ENCODE peak calls at places on chromosomes 1 and 21, in seven cellular contexts. One of them, this sample, is unnamed.

GRCh38 chr1:32813941-32814739 is 3.0 kb downstream of the YARS1 start:
- DNase-seq in stimulated activated CD4-positive, alpha-beta T cell treated with anti-CD3 and anti-CD28 coated beads, Interleukin-1b, Interleukin-23, amount 100 ng/mL, for 24 hours: no peak
- DNase-seq in activated T-helper 1 cell treated with anti-CD3 and anti-CD28 coated beads, Interleukin-12 subunit alpha, Interleukin-12 subunit beta, Interleukin-2, Interleukin-4 antibody, amounts not matched to agents 30 ng/mL and 10 ng/mL and 1 ng/mL, durations not matched to agents 14 hours and 24 hours and 36 hours: no peak
- DNase-seq in activated CD4-positive, CD25-positive, alpha-beta regulatory T cell: no peak
- DNase-seq in COR-L47: no peak
- DNase-seq in endodermal cell: no peak
- DNase-seq in AG20443: no peak
- DNase-seq in this sample: peak; percentile 37

GRCh38 chr1:35576061-35576765 is 3.1 kb downstream of the TFAP2E start:
- DNase-seq in stimulated activated CD4-positive, alpha-beta T cell treated with anti-CD3 and anti-CD28 coated beads, Interleukin-1b, Interleukin-23, amount 100 ng/mL, for 24 hours: no peak
- DNase-seq in activated T-helper 1 cell treated with anti-CD3 and anti-CD28 coated beads, Interleukin-12 subunit alpha, Interleukin-12 subunit beta, Interleukin-2, Interleukin-4 antibody, amounts not matched to agents 30 ng/mL and 10 ng/mL and 1 ng/mL, durations not matched to agents 14 hours and 24 hours and 36 hours: no peak
- DNase-seq in activated CD4-positive, CD25-positive, alpha-beta regulatory T cell: no peak
- DNase-seq in COR-L47: no peak
- DNase-seq in endodermal cell: no peak
- DNase-seq in AG20443: no peak
- DNase-seq in this sample: peak; percentile 43

GRCh38 chr1:20192364-20192763 is 6.0 kb upstream of the PLA2G2C start:
- DNase-seq in stimulated activated CD4-positive, alpha-beta T cell treated with anti-CD3 and anti-CD28 coated beads, Interleukin-1b, Interleukin-23, amount 100 ng/mL, for 24 hours: no peak
- DNase-seq in activated T-helper 1 cell treated with anti-CD3 and anti-CD28 coated beads, Interleukin-12 subunit alpha, Interleukin-12 subunit beta, Interleukin-2, Interleukin-4 antibody, amounts not matched to agents 30 ng/mL and 10 ng/mL and 1 ng/mL, durations not matched to agents 14 hours and 24 hours and 36 hours: no peak
- DNase-seq in activated CD4-positive, CD25-positive, alpha-beta regulatory T cell: no peak
- DNase-seq in COR-L47: no peak
- DNase-seq in endodermal cell: no peak
- DNase-seq in AG20443: peak; percentile 37
- DNase-seq in this sample: no peak

GRCh38 chr21:42556476-42556875 is 42.8 kb downstream of the SLC37A1 start:
- DNase-seq in stimulated activated CD4-positive, alpha-beta T cell treated with anti-CD3 and anti-CD28 coated beads, Interleukin-1b, Interleukin-23, amount 100 ng/mL, for 24 hours: no peak
- DNase-seq in activated T-helper 1 cell treated with anti-CD3 and anti-CD28 coated beads, Interleukin-12 subunit alpha, Interleukin-12 subunit beta, Interleukin-2, Interleukin-4 antibody, amounts not matched to agents 30 ng/mL and 10 ng/mL and 1 ng/mL, durations not matched to agents 14 hours and 24 hours and 36 hours: no peak
- DNase-seq in activated CD4-positive, CD25-positive, alpha-beta regulatory T cell: no peak
- DNase-seq in COR-L47: no peak
- DNase-seq in endodermal cell: no peak
- DNase-seq in AG20443: no peak
- DNase-seq in this sample: no peak

GRCh38 chr1:247822060-247822459 is 1.9 kb downstream of the OR14A16 start:
- DNase-seq in stimulated activated CD4-positive, alpha-beta T cell treated with anti-CD3 and anti-CD28 coated beads, Interleukin-1b, Interleukin-23, amount 100 ng/mL, for 24 hours: no peak
- DNase-seq in activated T-helper 1 cell treated with anti-CD3 and anti-CD28 coated beads, Interleukin-12 subunit alpha, Interleukin-12 subunit beta, Interleukin-2, Interleukin-4 antibody, amounts not matched to agents 30 ng/mL and 10 ng/mL and 1 ng/mL, durations not matched to agents 14 hours and 24 hours and 36 hours: no peak
- DNase-seq in activated CD4-positive, CD25-positive, alpha-beta regulatory T cell: no peak
- DNase-seq in COR-L47: no peak
- DNase-seq in endodermal cell: no peak
- DNase-seq in AG20443: no peak
- DNase-seq in this sample: no peak

GRCh38 chr1:243343970-243344749 is 88.3 kb downstream of the SDCCAG8 start:
- DNase-seq in stimulated activated CD4-positive, alpha-beta T cell treated with anti-CD3 and anti-CD28 coated beads, Interleukin-1b, Interleukin-23, amount 100 ng/mL, for 24 hours: no peak
- DNase-seq in activated T-helper 1 cell treated with anti-CD3 and anti-CD28 coated beads, Interleukin-12 subunit alpha, Interleukin-12 subunit beta, Interleukin-2, Interleukin-4 antibody, amounts not matched to agents 30 ng/mL and 10 ng/mL and 1 ng/mL, durations not matched to agents 14 hours and 24 hours and 36 hours: no peak
- DNase-seq in activated CD4-positive, CD25-positive, alpha-beta regulatory T cell: no peak
- DNase-seq in COR-L47: peak; percentile 72
- DNase-seq in endodermal cell: no peak
- DNase-seq in AG20443: peak; percentile 46
- DNase-seq in this sample: no peak

GRCh38 chr21:14684071-14684470 is 138.0 kb upstream of the SAMSN1 start:
- DNase-seq in stimulated activated CD4-positive, alpha-beta T cell treated with anti-CD3 and anti-CD28 coated beads, Interleukin-1b, Interleukin-23, amount 100 ng/mL, for 24 hours: no peak
- DNase-seq in activated T-helper 1 cell treated with anti-CD3 and anti-CD28 coated beads, Interleukin-12 subunit alpha, Interleukin-12 subunit beta, Interleukin-2, Interleukin-4 antibody, amounts not matched to agents 30 ng/mL and 10 ng/mL and 1 ng/mL, durations not matched to agents 14 hours and 24 hours and 36 hours: no peak
- DNase-seq in activated CD4-positive, CD25-positive, alpha-beta regulatory T cell: no peak
- DNase-seq in COR-L47: no peak
- DNase-seq in endodermal cell: no peak
- DNase-seq in AG20443: no peak
- DNase-seq in this sample: no peak

GRCh38 chr1:179228783-179229213 is 679 bp downstream of the ABL2 start:
- DNase-seq in stimulated activated CD4-positive, alpha-beta T cell treated with anti-CD3 and anti-CD28 coated beads, Interleukin-1b, Interleukin-23, amount 100 ng/mL, for 24 hours: peak; percentile 7
- DNase-seq in activated T-helper 1 cell treated with anti-CD3 and anti-CD28 coated beads, Interleukin-12 subunit alpha, Interleukin-12 subunit beta, Interleukin-2, Interleukin-4 antibody, amounts not matched to agents 30 ng/mL and 10 ng/mL and 1 ng/mL, durations not matched to agents 14 hours and 24 hours and 36 hours: peak; percentile 21
- DNase-seq in activated CD4-positive, CD25-positive, alpha-beta regulatory T cell: peak; percentile 18
- DNase-seq in COR-L47: no peak
- DNase-seq in endodermal cell: peak; percentile 85
- DNase-seq in AG20443: peak; percentile 71
- DNase-seq in this sample: peak; percentile 62

GRCh38 chr21:37665230-37666024 is 250.8 kb downstream of the KCNJ6 start:
- DNase-seq in stimulated activated CD4-positive, alpha-beta T cell treated with anti-CD3 and anti-CD28 coated beads, Interleukin-1b, Interleukin-23, amount 100 ng/mL, for 24 hours: no peak
- DNase-seq in activated T-helper 1 cell treated with anti-CD3 and anti-CD28 coated beads, Interleukin-12 subunit alpha, Interleukin-12 subunit beta, Interleukin-2, Interleukin-4 antibody, amounts not matched to agents 30 ng/mL and 10 ng/mL and 1 ng/mL, durations not matched to agents 14 hours and 24 hours and 36 hours: no peak
- DNase-seq in activated CD4-positive, CD25-positive, alpha-beta regulatory T cell: no peak
- DNase-seq in COR-L47: no peak
- DNase-seq in endodermal cell: no peak
- DNase-seq in AG20443: no peak
- DNase-seq in this sample: no peak

GRCh38 chr1:117572546-117572945 is 33.3 kb upstream of the TENT5C start:
- DNase-seq in stimulated activated CD4-positive, alpha-beta T cell treated with anti-CD3 and anti-CD28 coated beads, Interleukin-1b, Interleukin-23, amount 100 ng/mL, for 24 hours: no peak
- DNase-seq in activated T-helper 1 cell treated with anti-CD3 and anti-CD28 coated beads, Interleukin-12 subunit alpha, Interleukin-12 subunit beta, Interleukin-2, Interleukin-4 antibody, amounts not matched to agents 30 ng/mL and 10 ng/mL and 1 ng/mL, durations not matched to agents 14 hours and 24 hours and 36 hours: peak; percentile 7
- DNase-seq in activated CD4-positive, CD25-positive, alpha-beta regulatory T cell: no peak
- DNase-seq in COR-L47: no peak
- DNase-seq in endodermal cell: peak; percentile 24
- DNase-seq in AG20443: no peak
- DNase-seq in this sample: no peak

GRCh38 chr1:26307363-26307781 is 936 bp upstream of the UBXN11 start:
- DNase-seq in stimulated activated CD4-positive, alpha-beta T cell treated with anti-CD3 and anti-CD28 coated beads, Interleukin-1b, Interleukin-23, amount 100 ng/mL, for 24 hours: no peak
- DNase-seq in activated T-helper 1 cell treated with anti-CD3 and anti-CD28 coated beads, Interleukin-12 subunit alpha, Interleukin-12 subunit beta, Interleukin-2, Interleukin-4 antibody, amounts not matched to agents 30 ng/mL and 10 ng/mL and 1 ng/mL, durations not matched to agents 14 hours and 24 hours and 36 hours: no peak
- DNase-seq in activated CD4-positive, CD25-positive, alpha-beta regulatory T cell: no peak
- DNase-seq in COR-L47: no peak
- DNase-seq in endodermal cell: no peak
- DNase-seq in AG20443: no peak
- DNase-seq in this sample: no peak

GRCh38 chr1:155729031-155729898 is 40.4 kb downstream of the DAP3 start:
- DNase-seq in stimulated activated CD4-positive, alpha-beta T cell treated with anti-CD3 and anti-CD28 coated beads, Interleukin-1b, Interleukin-23, amount 100 ng/mL, for 24 hours: no peak
- DNase-seq in activated T-helper 1 cell treated with anti-CD3 and anti-CD28 coated beads, Interleukin-12 subunit alpha, Interleukin-12 subunit beta, Interleukin-2, Interleukin-4 antibody, amounts not matched to agents 30 ng/mL and 10 ng/mL and 1 ng/mL, durations not matched to agents 14 hours and 24 hours and 36 hours: peak; percentile 14
- DNase-seq in activated CD4-positive, CD25-positive, alpha-beta regulatory T cell: no peak
- DNase-seq in COR-L47: peak; percentile 43
- DNase-seq in endodermal cell: peak; percentile 90
- DNase-seq in AG20443: peak; percentile 65
- DNase-seq in this sample: peak; percentile 69

GRCh38 chr1:159929155-159930051 is 4.1 kb upstream of the TAGLN2 start:
- DNase-seq in stimulated activated CD4-positive, alpha-beta T cell treated with anti-CD3 and anti-CD28 coated beads, Interleukin-1b, Interleukin-23, amount 100 ng/mL, for 24 hours: no peak
- DNase-seq in activated T-helper 1 cell treated with anti-CD3 and anti-CD28 coated beads, Interleukin-12 subunit alpha, Interleukin-12 subunit beta, Interleukin-2, Interleukin-4 antibody, amounts not matched to agents 30 ng/mL and 10 ng/mL and 1 ng/mL, durations not matched to agents 14 hours and 24 hours and 36 hours: no peak
- DNase-seq in activated CD4-positive, CD25-positive, alpha-beta regulatory T cell: no peak
- DNase-seq in COR-L47: no peak
- DNase-seq in endodermal cell: peak; percentile 93
- DNase-seq in AG20443: no peak
- DNase-seq in this sample: peak; percentile 94

GRCh38 chr1:41420351-41420750 is 59.1 kb downstream of the FOXO6 start:
- DNase-seq in stimulated activated CD4-positive, alpha-beta T cell treated with anti-CD3 and anti-CD28 coated beads, Interleukin-1b, Interleukin-23, amount 100 ng/mL, for 24 hours: no peak
- DNase-seq in activated T-helper 1 cell treated with anti-CD3 and anti-CD28 coated beads, Interleukin-12 subunit alpha, Interleukin-12 subunit beta, Interleukin-2, Interleukin-4 antibody, amounts not matched to agents 30 ng/mL and 10 ng/mL and 1 ng/mL, durations not matched to agents 14 hours and 24 hours and 36 hours: no peak
- DNase-seq in activated CD4-positive, CD25-positive, alpha-beta regulatory T cell: no peak
- DNase-seq in COR-L47: no peak
- DNase-seq in endodermal cell: no peak
- DNase-seq in AG20443: no peak
- DNase-seq in this sample: no peak

GRCh38 chr1:234901491-234902049 is 227.1 kb downstream of the TOMM20 start:
- DNase-seq in stimulated activated CD4-positive, alpha-beta T cell treated with anti-CD3 and anti-CD28 coated beads, Interleukin-1b, Interleukin-23, amount 100 ng/mL, for 24 hours: no peak
- DNase-seq in activated T-helper 1 cell treated with anti-CD3 and anti-CD28 coated beads, Interleukin-12 subunit alpha, Interleukin-12 subunit beta, Interleukin-2, Interleukin-4 antibody, amounts not matched to agents 30 ng/mL and 10 ng/mL and 1 ng/mL, durations not matched to agents 14 hours and 24 hours and 36 hours: no peak
- DNase-seq in activated CD4-positive, CD25-positive, alpha-beta regulatory T cell: no peak
- DNase-seq in COR-L47: no peak
- DNase-seq in endodermal cell: no peak
- DNase-seq in AG20443: no peak
- DNase-seq in this sample: no peak

GRCh38 chr1:102897537-102897936 is 210.8 kb downstream of the COL11A1 start:
- DNase-seq in stimulated activated CD4-positive, alpha-beta T cell treated with anti-CD3 and anti-CD28 coated beads, Interleukin-1b, Interleukin-23, amount 100 ng/mL, for 24 hours: no peak
- DNase-seq in activated T-helper 1 cell treated with anti-CD3 and anti-CD28 coated beads, Interleukin-12 subunit alpha, Interleukin-12 subunit beta, Interleukin-2, Interleukin-4 antibody, amounts not matched to agents 30 ng/mL and 10 ng/mL and 1 ng/mL, durations not matched to agents 14 hours and 24 hours and 36 hours: no peak
- DNase-seq in activated CD4-positive, CD25-positive, alpha-beta regulatory T cell: no peak
- DNase-seq in COR-L47: no peak
- DNase-seq in endodermal cell: no peak
- DNase-seq in AG20443: peak; percentile 50
- DNase-seq in this sample: no peak

GRCh38 chr1:63817152-63817667 is 43.4 kb downstream of the ROR1 start:
- DNase-seq in stimulated activated CD4-positive, alpha-beta T cell treated with anti-CD3 and anti-CD28 coated beads, Interleukin-1b, Interleukin-23, amount 100 ng/mL, for 24 hours: no peak
- DNase-seq in activated T-helper 1 cell treated with anti-CD3 and anti-CD28 coated beads, Interleukin-12 subunit alpha, Interleukin-12 subunit beta, Interleukin-2, Interleukin-4 antibody, amounts not matched to agents 30 ng/mL and 10 ng/mL and 1 ng/mL, durations not matched to agents 14 hours and 24 hours and 36 hours: no peak
- DNase-seq in activated CD4-positive, CD25-positive, alpha-beta regulatory T cell: no peak
- DNase-seq in COR-L47: peak; percentile 62
- DNase-seq in endodermal cell: no peak
- DNase-seq in AG20443: no peak
- DNase-seq in this sample: no peak

GRCh38 chr1:204265665-204266064 is 51.9 kb upstream of the GOLT1A start:
- DNase-seq in stimulated activated CD4-positive, alpha-beta T cell treated with anti-CD3 and anti-CD28 coated beads, Interleukin-1b, Interleukin-23, amount 100 ng/mL, for 24 hours: no peak
- DNase-seq in activated T-helper 1 cell treated with anti-CD3 and anti-CD28 coated beads, Interleukin-12 subunit alpha, Interleukin-12 subunit beta, Interleukin-2, Interleukin-4 antibody, amounts not matched to agents 30 ng/mL and 10 ng/mL and 1 ng/mL, durations not matched to agents 14 hours and 24 hours and 36 hours: no peak
- DNase-seq in activated CD4-positive, CD25-positive, alpha-beta regulatory T cell: no peak
- DNase-seq in COR-L47: no peak
- DNase-seq in endodermal cell: no peak
- DNase-seq in AG20443: no peak
- DNase-seq in this sample: no peak

GRCh38 chr1:3049164-3049563 is 19.8 kb upstream of the PRDM16 start:
- DNase-seq in stimulated activated CD4-positive, alpha-beta T cell treated with anti-CD3 and anti-CD28 coated beads, Interleukin-1b, Interleukin-23, amount 100 ng/mL, for 24 hours: no peak
- DNase-seq in activated T-helper 1 cell treated with anti-CD3 and anti-CD28 coated beads, Interleukin-12 subunit alpha, Interleukin-12 subunit beta, Interleukin-2, Interleukin-4 antibody, amounts not matched to agents 30 ng/mL and 10 ng/mL and 1 ng/mL, durations not matched to agents 14 hours and 24 hours and 36 hours: no peak
- DNase-seq in activated CD4-positive, CD25-positive, alpha-beta regulatory T cell: no peak
- DNase-seq in COR-L47: no peak
- DNase-seq in endodermal cell: peak; percentile 17
- DNase-seq in AG20443: no peak
- DNase-seq in this sample: no peak

GRCh38 chr1:3987669-3988235 is 87.7 kb upstream of the C1orf174 start:
- DNase-seq in stimulated activated CD4-positive, alpha-beta T cell treated with anti-CD3 and anti-CD28 coated beads, Interleukin-1b, Interleukin-23, amount 100 ng/mL, for 24 hours: no peak
- DNase-seq in activated T-helper 1 cell treated with anti-CD3 and anti-CD28 coated beads, Interleukin-12 subunit alpha, Interleukin-12 subunit beta, Interleukin-2, Interleukin-4 antibody, amounts not matched to agents 30 ng/mL and 10 ng/mL and 1 ng/mL, durations not matched to agents 14 hours and 24 hours and 36 hours: no peak
- DNase-seq in activated CD4-positive, CD25-positive, alpha-beta regulatory T cell: no peak
- DNase-seq in COR-L47: no peak
- DNase-seq in endodermal cell: no peak
- DNase-seq in AG20443: no peak
- DNase-seq in this sample: no peak

GRCh38 chr21:42238185-42238934 is 19.4 kb downstream of the ABCG1 start:
- DNase-seq in stimulated activated CD4-positive, alpha-beta T cell treated with anti-CD3 and anti-CD28 coated beads, Interleukin-1b, Interleukin-23, amount 100 ng/mL, for 24 hours: no peak
- DNase-seq in activated T-helper 1 cell treated with anti-CD3 and anti-CD28 coated beads, Interleukin-12 subunit alpha, Interleukin-12 subunit beta, Interleukin-2, Interleukin-4 antibody, amounts not matched to agents 30 ng/mL and 10 ng/mL and 1 ng/mL, durations not matched to agents 14 hours and 24 hours and 36 hours: peak; percentile 33
- DNase-seq in activated CD4-positive, CD25-positive, alpha-beta regulatory T cell: no peak
- DNase-seq in COR-L47: no peak
- DNase-seq in endodermal cell: no peak
- DNase-seq in AG20443: no peak
- DNase-seq in this sample: no peak

GRCh38 chr1:109876617-109877319 is 33.9 kb upstream of the CSF1 start:
- DNase-seq in stimulated activated CD4-positive, alpha-beta T cell treated with anti-CD3 and anti-CD28 coated beads, Interleukin-1b, Interleukin-23, amount 100 ng/mL, for 24 hours: no peak
- DNase-seq in activated T-helper 1 cell treated with anti-CD3 and anti-CD28 coated beads, Interleukin-12 subunit alpha, Interleukin-12 subunit beta, Interleukin-2, Interleukin-4 antibody, amounts not matched to agents 30 ng/mL and 10 ng/mL and 1 ng/mL, durations not matched to agents 14 hours and 24 hours and 36 hours: no peak
- DNase-seq in activated CD4-positive, CD25-positive, alpha-beta regulatory T cell: no peak
- DNase-seq in COR-L47: no peak
- DNase-seq in endodermal cell: peak; percentile 86
- DNase-seq in AG20443: peak; percentile 51
- DNase-seq in this sample: no peak

GRCh38 chr1:115753371-115753770 is 15.1 kb downstream of the CASQ2 start:
- DNase-seq in stimulated activated CD4-positive, alpha-beta T cell treated with anti-CD3 and anti-CD28 coated beads, Interleukin-1b, Interleukin-23, amount 100 ng/mL, for 24 hours: no peak
- DNase-seq in activated T-helper 1 cell treated with anti-CD3 and anti-CD28 coated beads, Interleukin-12 subunit alpha, Interleukin-12 subunit beta, Interleukin-2, Interleukin-4 antibody, amounts not matched to agents 30 ng/mL and 10 ng/mL and 1 ng/mL, durations not matched to agents 14 hours and 24 hours and 36 hours: no peak
- DNase-seq in activated CD4-positive, CD25-positive, alpha-beta regulatory T cell: no peak
- DNase-seq in COR-L47: no peak
- DNase-seq in endodermal cell: no peak
- DNase-seq in AG20443: no peak
- DNase-seq in this sample: no peak

GRCh38 chr1:76074321-76075187 is at the start of gene ST6GALNAC3:
- DNase-seq in stimulated activated CD4-positive, alpha-beta T cell treated with anti-CD3 and anti-CD28 coated beads, Interleukin-1b, Interleukin-23, amount 100 ng/mL, for 24 hours: peak; percentile 66
- DNase-seq in activated T-helper 1 cell treated with anti-CD3 and anti-CD28 coated beads, Interleukin-12 subunit alpha, Interleukin-12 subunit beta, Interleukin-2, Interleukin-4 antibody, amounts not matched to agents 30 ng/mL and 10 ng/mL and 1 ng/mL, durations not matched to agents 14 hours and 24 hours and 36 hours: peak; percentile 71
- DNase-seq in activated CD4-positive, CD25-positive, alpha-beta regulatory T cell: peak; percentile 50
- DNase-seq in COR-L47: peak; percentile 39
- DNase-seq in endodermal cell: peak; percentile 96
- DNase-seq in AG20443: peak; percentile 90
- DNase-seq in this sample: peak; percentile 87

GRCh38 chr1:48207536-48208075 is 14.9 kb upstream of the SLC5A9 start:
- DNase-seq in stimulated activated CD4-positive, alpha-beta T cell treated with anti-CD3 and anti-CD28 coated beads, Interleukin-1b, Interleukin-23, amount 100 ng/mL, for 24 hours: no peak
- DNase-seq in activated T-helper 1 cell treated with anti-CD3 and anti-CD28 coated beads, Interleukin-12 subunit alpha, Interleukin-12 subunit beta, Interleukin-2, Interleukin-4 antibody, amounts not matched to agents 30 ng/mL and 10 ng/mL and 1 ng/mL, durations not matched to agents 14 hours and 24 hours and 36 hours: no peak
- DNase-seq in activated CD4-positive, CD25-positive, alpha-beta regulatory T cell: no peak
- DNase-seq in COR-L47: no peak
- DNase-seq in endodermal cell: peak; percentile 50
- DNase-seq in AG20443: no peak
- DNase-seq in this sample: no peak

GRCh38 chr1:87999852-88000251 is 671.2 kb downstream of the LMO4 start:
- DNase-seq in stimulated activated CD4-positive, alpha-beta T cell treated with anti-CD3 and anti-CD28 coated beads, Interleukin-1b, Interleukin-23, amount 100 ng/mL, for 24 hours: no peak
- DNase-seq in activated T-helper 1 cell treated with anti-CD3 and anti-CD28 coated beads, Interleukin-12 subunit alpha, Interleukin-12 subunit beta, Interleukin-2, Interleukin-4 antibody, amounts not matched to agents 30 ng/mL and 10 ng/mL and 1 ng/mL, durations not matched to agents 14 hours and 24 hours and 36 hours: no peak
- DNase-seq in activated CD4-positive, CD25-positive, alpha-beta regulatory T cell: no peak
- DNase-seq in COR-L47: no peak
- DNase-seq in endodermal cell: no peak
- DNase-seq in AG20443: no peak
- DNase-seq in this sample: no peak

GRCh38 chr1:35466120-35466519 is 91.1 kb downstream of the KIAA0319L start:
- DNase-seq in stimulated activated CD4-positive, alpha-beta T cell treated with anti-CD3 and anti-CD28 coated beads, Interleukin-1b, Interleukin-23, amount 100 ng/mL, for 24 hours: no peak
- DNase-seq in activated T-helper 1 cell treated with anti-CD3 and anti-CD28 coated beads, Interleukin-12 subunit alpha, Interleukin-12 subunit beta, Interleukin-2, Interleukin-4 antibody, amounts not matched to agents 30 ng/mL and 10 ng/mL and 1 ng/mL, durations not matched to agents 14 hours and 24 hours and 36 hours: no peak
- DNase-seq in activated CD4-positive, CD25-positive, alpha-beta regulatory T cell: no peak
- DNase-seq in COR-L47: no peak
- DNase-seq in endodermal cell: no peak
- DNase-seq in AG20443: no peak
- DNase-seq in this sample: no peak

GRCh38 chr21:45409466-45410150 is 4.6 kb downstream of the COL18A1 start:
- DNase-seq in stimulated activated CD4-positive, alpha-beta T cell treated with anti-CD3 and anti-CD28 coated beads, Interleukin-1b, Interleukin-23, amount 100 ng/mL, for 24 hours: no peak
- DNase-seq in activated T-helper 1 cell treated with anti-CD3 and anti-CD28 coated beads, Interleukin-12 subunit alpha, Interleukin-12 subunit beta, Interleukin-2, Interleukin-4 antibody, amounts not matched to agents 30 ng/mL and 10 ng/mL and 1 ng/mL, durations not matched to agents 14 hours and 24 hours and 36 hours: no peak
- DNase-seq in activated CD4-positive, CD25-positive, alpha-beta regulatory T cell: no peak
- DNase-seq in COR-L47: no peak
- DNase-seq in endodermal cell: peak; percentile 49
- DNase-seq in AG20443: no peak
- DNase-seq in this sample: peak; percentile 85

GRCh38 chr1:209190591-209191241 is 392.8 kb upstream of the CAMK1G start:
- DNase-seq in stimulated activated CD4-positive, alpha-beta T cell treated with anti-CD3 and anti-CD28 coated beads, Interleukin-1b, Interleukin-23, amount 100 ng/mL, for 24 hours: no peak
- DNase-seq in activated T-helper 1 cell treated with anti-CD3 and anti-CD28 coated beads, Interleukin-12 subunit alpha, Interleukin-12 subunit beta, Interleukin-2, Interleukin-4 antibody, amounts not matched to agents 30 ng/mL and 10 ng/mL and 1 ng/mL, durations not matched to agents 14 hours and 24 hours and 36 hours: no peak
- DNase-seq in activated CD4-positive, CD25-positive, alpha-beta regulatory T cell: no peak
- DNase-seq in COR-L47: peak; percentile 58
- DNase-seq in endodermal cell: peak; percentile 93
- DNase-seq in AG20443: peak; percentile 35
- DNase-seq in this sample: peak; percentile 92

GRCh38 chr21:34912022-34912933 is 136.8 kb downstream of the RUNX1 start:
- DNase-seq in stimulated activated CD4-positive, alpha-beta T cell treated with anti-CD3 and anti-CD28 coated beads, Interleukin-1b, Interleukin-23, amount 100 ng/mL, for 24 hours: no peak
- DNase-seq in activated T-helper 1 cell treated with anti-CD3 and anti-CD28 coated beads, Interleukin-12 subunit alpha, Interleukin-12 subunit beta, Interleukin-2, Interleukin-4 antibody, amounts not matched to agents 30 ng/mL and 10 ng/mL and 1 ng/mL, durations not matched to agents 14 hours and 24 hours and 36 hours: no peak
- DNase-seq in activated CD4-positive, CD25-positive, alpha-beta regulatory T cell: no peak
- DNase-seq in COR-L47: no peak
- DNase-seq in endodermal cell: no peak
- DNase-seq in AG20443: no peak
- DNase-seq in this sample: peak; percentile 64

GRCh38 chr1:2799811-2800663 is 1.5 kb downstream of the TTC34 start:
- DNase-seq in stimulated activated CD4-positive, alpha-beta T cell treated with anti-CD3 and anti-CD28 coated beads, Interleukin-1b, Interleukin-23, amount 100 ng/mL, for 24 hours: no peak
- DNase-seq in activated T-helper 1 cell treated with anti-CD3 and anti-CD28 coated beads, Interleukin-12 subunit alpha, Interleukin-12 subunit beta, Interleukin-2, Interleukin-4 antibody, amounts not matched to agents 30 ng/mL and 10 ng/mL and 1 ng/mL, durations not matched to agents 14 hours and 24 hours and 36 hours: no peak
- DNase-seq in activated CD4-positive, CD25-positive, alpha-beta regulatory T cell: no peak
- DNase-seq in COR-L47: no peak
- DNase-seq in endodermal cell: no peak
- DNase-seq in AG20443: no peak
- DNase-seq in this sample: no peak

GRCh38 chr1:117105003-117105402 is 16.5 kb downstream of the TRIM45 start:
- DNase-seq in stimulated activated CD4-positive, alpha-beta T cell treated with anti-CD3 and anti-CD28 coated beads, Interleukin-1b, Interleukin-23, amount 100 ng/mL, for 24 hours: no peak
- DNase-seq in activated T-helper 1 cell treated with anti-CD3 and anti-CD28 coated beads, Interleukin-12 subunit alpha, Interleukin-12 subunit beta, Interleukin-2, Interleukin-4 antibody, amounts not matched to agents 30 ng/mL and 10 ng/mL and 1 ng/mL, durations not matched to agents 14 hours and 24 hours and 36 hours: no peak
- DNase-seq in activated CD4-positive, CD25-positive, alpha-beta regulatory T cell: no peak
- DNase-seq in COR-L47: no peak
- DNase-seq in endodermal cell: no peak
- DNase-seq in AG20443: peak; percentile 17
- DNase-seq in this sample: no peak

GRCh38 chr1:160821627-160822026 is 25.7 kb downstream of the LY9 start:
- DNase-seq in stimulated activated CD4-positive, alpha-beta T cell treated with anti-CD3 and anti-CD28 coated beads, Interleukin-1b, Interleukin-23, amount 100 ng/mL, for 24 hours: no peak
- DNase-seq in activated T-helper 1 cell treated with anti-CD3 and anti-CD28 coated beads, Interleukin-12 subunit alpha, Interleukin-12 subunit beta, Interleukin-2, Interleukin-4 antibody, amounts not matched to agents 30 ng/mL and 10 ng/mL and 1 ng/mL, durations not matched to agents 14 hours and 24 hours and 36 hours: no peak
- DNase-seq in activated CD4-positive, CD25-positive, alpha-beta regulatory T cell: no peak
- DNase-seq in COR-L47: peak; percentile 28
- DNase-seq in endodermal cell: no peak
- DNase-seq in AG20443: no peak
- DNase-seq in this sample: no peak

GRCh38 chr1:31696246-31696645 is 7.6 kb downstream of the COL16A1 start:
- DNase-seq in stimulated activated CD4-positive, alpha-beta T cell treated with anti-CD3 and anti-CD28 coated beads, Interleukin-1b, Interleukin-23, amount 100 ng/mL, for 24 hours: no peak
- DNase-seq in activated T-helper 1 cell treated with anti-CD3 and anti-CD28 coated beads, Interleukin-12 subunit alpha, Interleukin-12 subunit beta, Interleukin-2, Interleukin-4 antibody, amounts not matched to agents 30 ng/mL and 10 ng/mL and 1 ng/mL, durations not matched to agents 14 hours and 24 hours and 36 hours: no peak
- DNase-seq in activated CD4-positive, CD25-positive, alpha-beta regulatory T cell: no peak
- DNase-seq in COR-L47: peak; percentile 47
- DNase-seq in endodermal cell: no peak
- DNase-seq in AG20443: no peak
- DNase-seq in this sample: no peak